ENCODE peak calls at places on chromosomes 11 and 22, in seven cellular contexts. N is lower lobe of right lung; M is stimulated activated CD4-positive, alpha-beta T cell treated with anti-CD3 and anti-CD28 coated beads, Interleukin-15, amount 100 ng/mL, for 1 hour; Y is naive thymus-derived CD8-positive, alpha-beta T cell; G is HFFc6; J is HTR-8/SVneo; F is foreskin fibroblast. T is an unnamed sample.

GRCh38 chr11:18393581-18394299 is 623 bp upstream of the LDHA start:
- DNase-seq in F (no peak), J (peak), M (no peak), Y (no peak), G (no peak), N (no peak), T (no peak)

GRCh38 chr11:17498475-17498874 is 21.8 kb upstream of the ABCC8 start:
- DNase-seq in G (no peak), N (no peak), F (peak), M (no peak), Y (no peak), J (no peak), T (no peak)

GRCh38 chr11:105799728-105800462 is 190.0 kb downstream of the GRIA4 start:
- DNase-seq in M (no peak), N (no peak), F (no peak), Y (no peak), J (no peak), G (no peak), T (no peak)

GRCh38 chr11:35420371-35420770 is 1.0 kb upstream of the SLC1A2 start:
- DNase-seq in M (no peak), G (no peak), N (peak), Y (no peak), J (no peak), F (peak), T (no peak)

GRCh38 chr11:64448599-64449380 is 89.8 kb downstream of the RPS6KA4 start:
- DNase-seq in Y (peak), F (peak), M (peak), N (peak), J (peak), G (peak), T (peak)

GRCh38 chr11:116510166-116510565 is 262.6 kb downstream of the BUD13 start:
- DNase-seq in J (no peak), F (no peak), G (no peak), Y (no peak), M (no peak), N (no peak), T (no peak)

GRCh38 chr11:69635210-69635609 is 5.7 kb upstream of the CCND1 start:
- DNase-seq in N (no peak), G (no peak), F (no peak), J (no peak), M (no peak), Y (no peak), T (no peak)

GRCh38 chr11:1109101-1109917 is 34.6 kb downstream of the MUC2 start:
- DNase-seq in M (no peak), G (no peak), N (peak), J (no peak), F (no peak), Y (no peak), T (no peak)

GRCh38 chr11:91691872-91692271 is 532.7 kb upstream of the FAT3 start:
- DNase-seq in M (no peak), Y (no peak), N (no peak), F (no peak), J (no peak), G (no peak), T (no peak)

GRCh38 chr11:116742104-116742503 is 30.7 kb downstream of the BUD13 start:
- DNase-seq in J (no peak), Y (no peak), F (no peak), G (no peak), N (no peak), M (no peak), T (no peak)

GRCh38 chr11:126061707-126062678 is 673 bp downstream of the CDON start:
- DNase-seq in Y (peak), M (peak), G (no peak), F (peak), N (no peak), J (peak), T (no peak)

GRCh38 chr11:94028436-94028835 is 7.3 kb downstream of the HEPHL1 start:
- DNase-seq in J (no peak), F (peak), Y (no peak), M (no peak), G (peak), N (no peak), T (no peak)

GRCh38 chr11:10350341-10350740 is 45.5 kb downstream of the ADM start:
- DNase-seq in N (no peak), M (no peak), Y (no peak), F (peak), G (peak), J (no peak), T (peak)

GRCh38 chr22:24190566-24191208 is 9.4 kb downstream of the SUSD2 start:
- DNase-seq in N (no peak), M (no peak), F (no peak), J (no peak), Y (no peak), G (no peak), T (no peak)

GRCh38 chr11:27291954-27292641 is 70.9 kb downstream of the CCDC34 start:
- DNase-seq in J (no peak), N (no peak), M (no peak), G (no peak), F (peak), Y (no peak), T (no peak)

GRCh38 chr22:42282252-42282942 is 11.9 kb upstream of the TCF20 start:
- DNase-seq in N (peak), Y (no peak), M (no peak), J (no peak), G (no peak), F (no peak), T (no peak)

GRCh38 chr11:34308821-34309585 is 48.8 kb downstream of the ABTB2 start:
- DNase-seq in Y (no peak), F (peak), M (no peak), G (no peak), N (peak), J (no peak), T (no peak)

GRCh38 chr11:43835104-43835503 is 45.5 kb upstream of the ALKBH3 start:
- DNase-seq in N (no peak), F (no peak), M (no peak), J (no peak), Y (no peak), G (no peak), T (no peak)

GRCh38 chr11:16789560-16790483 is 51.4 kb downstream of the C11orf58 start:
- DNase-seq in F (no peak), N (no peak), J (no peak), M (no peak), Y (no peak), G (no peak), T (no peak)

GRCh38 chr22:46148885-46149492 is 1.3 kb upstream of the PPARA start:
- DNase-seq in G (no peak), J (no peak), N (no peak), F (no peak), Y (no peak), M (no peak), T (no peak)

GRCh38 chr11:60801194-60801593 is 16.1 kb downstream of the MS4A10 start:
- DNase-seq in Y (no peak), J (no peak), N (no peak), G (no peak), M (no peak), F (no peak), T (no peak)

GRCh38 chr22:20464096-20464614 is 26.5 kb upstream of the SCARF2 start:
- DNase-seq in G (no peak), M (peak), N (no peak), F (no peak), Y (peak), J (no peak), T (no peak)

GRCh38 chr22:37525073-37525745 is 6.0 kb upstream of the CARD10 start:
- DNase-seq in Y (no peak), G (peak), N (no peak), J (peak), F (peak), M (no peak), T (peak)

GRCh38 chr11:119062779-119063178 is 4.8 kb upstream of the VPS11 start:
- DNase-seq in J (no peak), G (peak), M (no peak), Y (no peak), F (peak), N (no peak), T (no peak)

GRCh38 chr11:88475991-88476418 is 138.5 kb upstream of the CTSC start:
- DNase-seq in N (no peak), J (no peak), F (peak), G (peak), Y (no peak), M (no peak), T (no peak)

GRCh38 chr11:44886765-44887164 is 63.9 kb downstream of the TP53I11 start:
- DNase-seq in M (no peak), N (no peak), J (no peak), Y (no peak), F (peak), G (peak), T (peak)

GRCh38 chr11:93248602-93249001 is 50.8 kb upstream of the SLC36A4 start:
- DNase-seq in G (peak), N (no peak), Y (no peak), F (peak), M (no peak), J (no peak), T (no peak)

GRCh38 chr22:27720860-27721259 is 80.7 kb downstream of the MN1 start:
- DNase-seq in N (no peak), Y (no peak), J (no peak), M (no peak), F (peak), G (no peak), T (no peak)

GRCh38 chr11:133078591-133079179 is 453.6 kb downstream of the OPCML start:
- DNase-seq in J (peak), N (no peak), F (peak), Y (no peak), G (peak), M (no peak), T (no peak)

GRCh38 chr11:10208045-10208674 is 85.9 kb downstream of the SBF2 start:
- DNase-seq in J (peak), G (peak), N (no peak), Y (no peak), F (peak), M (no peak), T (peak)